ENCODE peak calls at places on chromosomes 1 and 21, in five cellular contexts. E is activated CD8-positive, alpha-beta memory T cell treated with anti-CD3 and anti-CD28 coated beads for 1 hour; Y is NCI-H1105 treated with DMSO at 0.1 percent for 48 hours; I is left colon; J is NCI-H510A. A is an unnamed sample.

GRCh38 chr1:54301494-54301893 is 101.5 kb downstream of the MRPL37 start:
- DNase-seq in E (no peak), I (no peak), J (no peak), Y (peak; percentile 18), A (no peak)

GRCh38 chr1:185546029-185546428 is 188.2 kb upstream of the HMCN1 start:
- DNase-seq in J (no peak), E (no peak), I (no peak), Y (no peak), A (no peak)

GRCh38 chr1:90834354-90835171 is 117.5 kb upstream of the BARHL2 start:
- DNase-seq in I (no peak), Y (peak; percentile 92), E (no peak), J (no peak), A (no peak)

GRCh38 chr1:240244968-240245628 is 153.4 kb downstream of the FMN2 start:
- DNase-seq in Y (no peak), J (no peak), E (no peak), I (no peak), A (no peak)

GRCh38 chr1:99766378-99766800 is at the start of gene FRRS1:
- DNase-seq in J (peak; percentile 78), I (peak; percentile 76), Y (peak; percentile 82), E (no peak), A (peak; percentile 57)

GRCh38 chr1:119647734-119648619 is at the start of gene ZNF697:
- DNase-seq in Y (peak; percentile 96), J (peak; percentile 84), E (no peak), I (peak; percentile 98), A (peak; percentile 98)

GRCh38 chr1:206506803-206507394 is 432 bp upstream of the RASSF5 start:
- DNase-seq in Y (no peak), E (no peak), I (no peak), J (no peak), A (no peak)

GRCh38 chr1:145936247-145936646 is 9.0 kb upstream of the RBM8A start:
- DNase-seq in J (no peak), E (no peak), I (no peak), Y (no peak), A (no peak)

GRCh38 chr1:62391369-62391971 is 45.4 kb upstream of the USP1 start:
- DNase-seq in Y (no peak), I (no peak), J (no peak), E (no peak), A (no peak)

GRCh38 chr1:44157903-44158302 is 16.5 kb upstream of the KLF18 start:
- DNase-seq in I (no peak), Y (no peak), E (no peak), J (no peak), A (no peak)

GRCh38 chr1:173445164-173445563 is 32.0 kb upstream of the PRDX6 start:
- DNase-seq in E (no peak), Y (no peak), J (no peak), I (no peak), A (no peak)

GRCh38 chr1:234737915-234738314 is 127.9 kb upstream of the IRF2BP2 start:
- DNase-seq in J (no peak), E (no peak), Y (peak; percentile 29), I (no peak), A (no peak)

GRCh38 chr21:44919111-44919912 is 1.4 kb downstream of the ITGB2 start:
- DNase-seq in Y (no peak), I (no peak), J (no peak), E (no peak), A (no peak)

GRCh38 chr1:210123924-210124589 is 108.5 kb upstream of the SERTAD4 start:
- DNase-seq in J (no peak), I (no peak), E (no peak), Y (peak; percentile 21), A (no peak)

GRCh38 chr1:66495490-66495889 is 38.5 kb upstream of the SGIP1 start:
- DNase-seq in E (no peak), Y (no peak), J (no peak), I (no peak), A (no peak)

GRCh38 chr1:152983234-152983633 is 647 bp upstream of the SPRR1A start:
- DNase-seq in E (no peak), Y (no peak), J (no peak), I (no peak), A (no peak)

GRCh38 chr1:118659646-118660045 is 328.5 kb downstream of the TBX15 start:
- DNase-seq in I (no peak), Y (no peak), E (no peak), J (no peak), A (no peak)

GRCh38 chr21:36798461-36798860 is 99.5 kb downstream of the SIM2 start:
- DNase-seq in E (no peak), I (no peak), J (no peak), Y (no peak), A (no peak)

GRCh38 chr1:209600541-209600940 is 17.0 kb downstream of the CAMK1G start:
- DNase-seq in E (no peak), Y (no peak), J (no peak), I (no peak), A (no peak)

GRCh38 chr21:28337319-28337718 is 655.4 kb downstream of the LTN1 start:
- DNase-seq in E (no peak), J (no peak), I (no peak), Y (peak; percentile 26), A (peak; percentile 73)

GRCh38 chr21:46069719-46070279 is 28.1 kb upstream of the COL6A2 start:
- DNase-seq in Y (no peak), E (no peak), J (no peak), I (no peak), A (no peak)

GRCh38 chr1:27349784-27350672 is 8.2 kb downstream of the SYTL1 start:
- DNase-seq in J (peak; percentile 76), E (no peak), I (peak; percentile 71), Y (peak; percentile 81), A (no peak)

GRCh38 chr21:34821717-34822116 is 152.9 kb downstream of the CLIC6 start:
- DNase-seq in E (no peak), I (no peak), Y (no peak), J (no peak), A (no peak)

GRCh38 chr1:196877964-196878363 is 9.9 kb upstream of the CFHR4 start:
- DNase-seq in J (no peak), E (no peak), Y (peak; percentile 35), I (no peak), A (no peak)

GRCh38 chr1:61222240-61222639 is 139.9 kb downstream of the NFIA start:
- DNase-seq in E (no peak), J (no peak), Y (peak; percentile 19), I (no peak), A (no peak)

GRCh38 chr1:25732821-25733220 is 67.2 kb upstream of the SELENON start:
- DNase-seq in E (no peak), J (no peak), I (no peak), Y (no peak), A (no peak)

GRCh38 chr1:166174108-166174507 is 7.3 kb upstream of the FAM78B start:
- DNase-seq in I (no peak), E (no peak), Y (peak; percentile 6), J (no peak), A (no peak)

GRCh38 chr21:45405271-45405818 is 380 bp downstream of the COL18A1 start:
- DNase-seq in J (no peak), E (no peak), Y (no peak), I (no peak), A (no peak)

GRCh38 chr1:109823543-109824348 is 60.0 kb upstream of the EPS8L3 start:
- DNase-seq in J (no peak), I (no peak), Y (no peak), E (no peak), A (no peak)

GRCh38 chr1:182054698-182055326 is 6.7 kb downstream of the ZNF648 start:
- DNase-seq in E (peak; percentile 23), Y (peak; percentile 52), I (no peak), J (no peak), A (peak; percentile 46)

A was measured in globus pallidus.